ENCODE peak calls at places on chromosomes 1 and 21, in four cellular contexts. P is neural crest cell, Z is foreskin melanocyte, O is mucosa of gallbladder. A is an unnamed sample.

GRCh38 chr1:46646331-46646730 is 21.8 kb downstream of the ATPAF1 start:
- DNase-seq in Z (no peak), O (no peak), P (no peak), A (no peak)

GRCh38 chr1:115877511-115877910 is 36.6 kb upstream of the NHLH2 start:
- DNase-seq in Z (no peak), P (no peak), O (no peak), A (no peak)

GRCh38 chr1:78483903-78484302 is 6.9 kb upstream of the PTGFR start:
- DNase-seq in O (no peak), P (no peak), Z (no peak), A (no peak)

GRCh38 chr1:214281902-214282695 is 1.1 kb downstream of the SMYD2 start:
- DNase-seq in Z (no peak), O (peak), P (peak), A (peak)

GRCh38 chr21:44550807-44551206 is 498 bp downstream of the KRTAP10-2 start:
- DNase-seq in Z (no peak), O (no peak), P (no peak), A (no peak)

GRCh38 chr1:67748630-67749029 is 63.6 kb downstream of the GADD45A start:
- DNase-seq in O (peak), P (no peak), Z (peak), A (peak)

GRCh38 chr1:21871943-21872342 is 59.9 kb downstream of the LDLRAD2 start:
- DNase-seq in O (peak), P (no peak), Z (no peak), A (no peak)

GRCh38 chr1:110879758-110880606 is 7.0 kb downstream of the CD53 start:
- DNase-seq in P (no peak), O (no peak), Z (no peak), A (no peak)

GRCh38 chr1:158068918-158069317 is 75.5 kb downstream of the KIRREL1 start:
- DNase-seq in O (no peak), P (no peak), Z (no peak), A (no peak)

GRCh38 chr1:212731630-212732029 is 32.0 kb upstream of the BATF3 start:
- DNase-seq in Z (no peak), P (no peak), O (no peak), A (no peak)

GRCh38 chr1:183101841-183102276 is 78.6 kb downstream of the LAMC1 start:
- DNase-seq in O (no peak), P (no peak), Z (no peak), A (no peak)

GRCh38 chr1:65209005-65209885 is 61.2 kb downstream of the AK4 start:
- DNase-seq in Z (peak), P (peak), O (peak), A (peak)

GRCh38 chr21:26169611-26170470 is 729 bp downstream of the APP start:
- DNase-seq in P (peak), O (peak), Z (peak), A (peak)

GRCh38 chr1:235945775-235946565 is 79.3 kb upstream of the LYST start:
- DNase-seq in O (no peak), P (no peak), Z (no peak), A (no peak)

GRCh38 chr1:52237430-52237829 is 95.5 kb downstream of the ZFYVE9 start:
- DNase-seq in P (no peak), Z (peak), O (no peak), A (no peak)

GRCh38 chr21:38297193-38297592 is 40.4 kb downstream of the KCNJ15 start:
- DNase-seq in O (no peak), Z (peak), P (no peak), A (no peak)

GRCh38 chr1:232459826-232460225 is 170.1 kb downstream of the SIPA1L2 start:
- DNase-seq in O (no peak), P (no peak), Z (no peak), A (no peak)

GRCh38 chr1:86860020-86860419 is 53.9 kb downstream of the SELENOF start:
- DNase-seq in O (no peak), P (no peak), Z (no peak), A (no peak)

GRCh38 chr1:64980745-64981601 is 14.6 kb upstream of the JAK1 start:
- DNase-seq in O (no peak), Z (peak), P (no peak), A (peak)

GRCh38 chr1:52567943-52568342 is 15.1 kb upstream of the TUT4 start:
- DNase-seq in P (no peak), Z (no peak), O (no peak), A (no peak)

GRCh38 chr1:198231776-198232175 is 75.0 kb downstream of the NEK7 start:
- DNase-seq in Z (no peak), P (no peak), O (no peak), A (no peak)

GRCh38 chr1:90561384-90561783 is 155.7 kb downstream of the BARHL2 start:
- DNase-seq in Z (no peak), O (no peak), P (no peak), A (no peak)

GRCh38 chr21:42696516-42697040 is 43.2 kb downstream of the PDE9A start:
- DNase-seq in Z (no peak), O (no peak), P (no peak), A (no peak)

GRCh38 chr1:231550448-231550781 is 21.9 kb downstream of the TSNAX start:
- DNase-seq in Z (no peak), P (no peak), O (no peak), A (no peak)

GRCh38 chr1:96967311-96967710 is 245.7 kb downstream of the PTBP2 start:
- DNase-seq in O (no peak), Z (no peak), P (no peak), A (no peak)

GRCh38 chr1:185062710-185063370 is 17.5 kb downstream of the RNF2 start:
- DNase-seq in P (no peak), Z (no peak), O (no peak), A (no peak)

GRCh38 chr1:223733898-223734852 is 21.8 kb downstream of the CAPN2 start:
- DNase-seq in P (no peak), O (peak), Z (no peak), A (peak)